ENCODE peak calls at places on chromosome 19, in seven cellular contexts. One of them, this sample, is unnamed. For H3K4me1, the result is how much of the 10 kb centered on the place peaks cover.

GRCh38 chr19:4676955-4677731 is 7.0 kb upstream of the MYDGF start:
- DNase-seq in uterus: no peak
- DNase-seq in BE2C: peak
- DNase-seq in A549: no peak
- DNase-seq in IMR-90: peak
- DNase-seq in MM.1S: no peak
- DNase-seq in stomach: peak
- DNase-seq in this sample: no peak

GRCh38 chr19:7216373-7216902 is 77.8 kb downstream of the INSR start:
- DNase-seq in IMR-90: no peak
- DNase-seq in BE2C: no peak
- DNase-seq in uterus: no peak
- DNase-seq in stomach: no peak
- DNase-seq in A549: no peak
- DNase-seq in MM.1S: no peak
- DNase-seq in this sample: no peak

GRCh38 chr19:4380254-4380727 is 20.1 kb downstream of the SH3GL1 start:
- DNase-seq in MM.1S: no peak
- DNase-seq in IMR-90: no peak
- DNase-seq in stomach: no peak
- DNase-seq in uterus: peak
- DNase-seq in BE2C: no peak
- DNase-seq in A549: no peak
- DNase-seq in this sample: peak

GRCh38 chr19:47232422-47233211 is 1.6 kb upstream of the BBC3 start:
- DNase-seq in uterus: no peak
- DNase-seq in BE2C: no peak
- DNase-seq in MM.1S: no peak
- DNase-seq in stomach: no peak
- DNase-seq in A549: no peak
- DNase-seq in IMR-90: peak
- DNase-seq in this sample: no peak

GRCh38 chr19:7792286-7792685 is 29.2 kb downstream of the CLEC4M start:
- DNase-seq in uterus: no peak
- DNase-seq in IMR-90: peak
- DNase-seq in stomach: no peak
- DNase-seq in BE2C: no peak
- DNase-seq in A549: no peak
- DNase-seq in MM.1S: no peak
- DNase-seq in this sample: no peak

GRCh38 chr19:29687244-29687896 is 22.1 kb downstream of the PLEKHF1 start:
- DNase-seq in A549: no peak
- DNase-seq in BE2C: no peak
- DNase-seq in IMR-90: peak
- DNase-seq in stomach: no peak
- DNase-seq in uterus: peak
- DNase-seq in MM.1S: no peak
- DNase-seq in this sample: no peak

GRCh38 chr19:4369888-4370260 is 26.5 kb downstream of the MPND start:
- DNase-seq in BE2C: peak
- DNase-seq in A549: no peak
- DNase-seq in MM.1S: peak
- DNase-seq in uterus: no peak
- DNase-seq in stomach: peak
- DNase-seq in IMR-90: peak
- DNase-seq in this sample: peak

GRCh38 chr19:30407310-30407709 is 35.1 kb downstream of the ZNF536 start:
- DNase-seq in uterus: no peak
- DNase-seq in BE2C: no peak
- DNase-seq in A549: no peak
- DNase-seq in stomach: no peak
- DNase-seq in MM.1S: no peak
- DNase-seq in IMR-90: no peak
- DNase-seq in this sample: no peak

GRCh38 chr19:23823952-23824389 is 65.3 kb upstream of the ZNF681 start:
- DNase-seq in A549: no peak
- DNase-seq in stomach: no peak
- DNase-seq in IMR-90: no peak
- DNase-seq in MM.1S: peak
- DNase-seq in BE2C: peak
- DNase-seq in uterus: no peak
- DNase-seq in this sample: no peak

GRCh38 chr19:3507371-3508120 is 1.4 kb downstream of the FZR1 start:
- DNase-seq in A549: no peak
- DNase-seq in uterus: no peak
- DNase-seq in BE2C: no peak
- DNase-seq in IMR-90: no peak
- DNase-seq in MM.1S: no peak
- DNase-seq in stomach: peak
- DNase-seq in this sample: peak

GRCh38 chr19:6126335-6126974 is 9.0 kb upstream of the ACSBG2 start:
- DNase-seq in IMR-90: peak
- DNase-seq in MM.1S: peak
- DNase-seq in BE2C: peak
- DNase-seq in A549: peak
- DNase-seq in uterus: no peak
- DNase-seq in stomach: no peak
- DNase-seq in this sample: peak

GRCh38 chr19:9914001-9914314 is 22.4 kb downstream of the OLFM2 start:
- DNase-seq in stomach: no peak
- DNase-seq in IMR-90: no peak
- DNase-seq in uterus: no peak
- DNase-seq in MM.1S: no peak
- DNase-seq in BE2C: no peak
- DNase-seq in A549: peak
- DNase-seq in this sample: no peak

GRCh38 chr19:49475191-49475932 is 1.3 kb downstream of the FLT3LG start:
- DNase-seq in A549: no peak
- DNase-seq in stomach: no peak
- DNase-seq in IMR-90: no peak
- DNase-seq in BE2C: no peak
- DNase-seq in uterus: no peak
- DNase-seq in MM.1S: no peak
- DNase-seq in this sample: no peak

GRCh38 chr19:1261863-1262686 is 7.1 kb upstream of the CIRBP start:
- DNase-seq in stomach: peak
- DNase-seq in BE2C: no peak
- DNase-seq in A549: peak
- DNase-seq in MM.1S: no peak
- DNase-seq in uterus: peak
- DNase-seq in IMR-90: peak
- DNase-seq in this sample: no peak

GRCh38 chr19:4523306-4524110 is 5.2 kb upstream of the PLIN4 start:
- DNase-seq in A549: peak
- DNase-seq in uterus: no peak
- DNase-seq in BE2C: peak
- DNase-seq in stomach: peak
- DNase-seq in MM.1S: peak
- DNase-seq in IMR-90: peak
- DNase-seq in this sample: no peak

DNA sequence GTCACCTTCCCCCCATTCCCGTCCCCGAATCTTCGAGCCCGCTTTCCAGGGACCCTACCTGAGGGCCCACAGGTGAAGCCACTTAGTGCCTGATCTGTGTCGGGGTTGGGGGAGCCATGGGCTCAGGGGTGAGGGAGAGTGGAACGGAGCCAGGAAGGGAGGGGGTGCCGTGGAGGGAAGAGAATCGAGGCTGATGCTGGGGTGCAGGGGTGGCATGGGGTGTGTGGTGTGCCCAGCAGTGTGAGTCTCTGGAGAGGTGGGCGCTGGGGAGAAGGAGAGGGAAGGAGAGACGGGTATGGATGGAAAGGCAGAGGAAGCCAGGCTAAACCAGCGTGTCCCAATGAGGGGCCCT is 1.1 kb upstream of the HPN start:
- DNase-seq in A549: no peak
- DNase-seq in stomach: no peak
- DNase-seq in IMR-90: no peak
- DNase-seq in uterus: no peak
- DNase-seq in BE2C: no peak
- DNase-seq in MM.1S: no peak
- DNase-seq in this sample: no peak
- H3K4me1 ChIP-seq in A549: under half
- H3K4me1 ChIP-seq in stomach: under half
- H3K4me1 ChIP-seq in IMR-90: under half
- H3K4me1 ChIP-seq in uterus: under half
- H3K4me1 ChIP-seq in BE2C: under half
- H3K4me1 ChIP-seq in MM.1S: under half
- H3K4me1 ChIP-seq in this sample: under half

DNA sequence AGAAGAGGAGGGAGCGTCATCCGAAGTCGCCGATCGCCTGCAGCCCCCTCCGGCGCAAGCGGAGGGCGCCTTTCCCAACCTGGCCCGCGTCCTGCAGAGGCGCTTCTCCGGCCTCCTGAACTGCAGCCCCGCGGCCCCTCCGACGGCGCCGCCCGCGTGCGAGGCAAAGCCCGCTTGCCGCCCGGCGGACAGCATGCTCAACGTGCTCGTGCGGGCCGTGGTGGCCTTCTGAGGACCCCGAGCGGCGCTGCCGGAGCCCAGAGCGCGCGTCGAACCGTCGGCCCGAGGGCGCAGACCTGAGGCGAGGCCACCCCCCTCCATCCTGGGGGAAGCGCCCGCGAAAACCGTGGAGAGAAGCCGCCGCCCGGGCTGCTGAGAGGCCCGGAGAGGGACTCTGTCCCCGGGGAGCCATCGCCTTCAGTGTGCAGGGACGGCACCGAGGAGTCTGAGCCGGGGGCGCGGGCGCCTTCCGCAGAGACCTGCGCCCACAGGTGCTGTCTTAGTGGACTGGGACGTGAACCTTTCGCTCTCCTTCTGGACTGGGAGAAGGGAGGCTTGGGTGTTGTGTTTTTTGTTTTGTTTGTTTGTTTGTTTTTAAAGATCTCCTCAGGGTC is 3.5 kb downstream of the IER2 start:
- DNase-seq in IMR-90: no peak
- DNase-seq in MM.1S: no peak
- DNase-seq in uterus: peak
- DNase-seq in stomach: peak
- DNase-seq in BE2C: peak
- DNase-seq in A549: no peak
- DNase-seq in this sample: peak
- H3K4me1 ChIP-seq in IMR-90: under half
- H3K4me1 ChIP-seq in MM.1S: under half
- H3K4me1 ChIP-seq in uterus: under half
- H3K4me1 ChIP-seq in stomach: under half
- H3K4me1 ChIP-seq in BE2C: under half
- H3K4me1 ChIP-seq in A549: under half
- H3K4me1 ChIP-seq in this sample: under half

GRCh38 chr19:42516771-42517170 is 11.5 kb downstream of the CEACAM1 start:
- DNase-seq in stomach: no peak
- DNase-seq in A549: no peak
- DNase-seq in uterus: no peak
- DNase-seq in IMR-90: no peak
- DNase-seq in BE2C: no peak
- DNase-seq in MM.1S: no peak
- DNase-seq in this sample: no peak

GRCh38 chr19:42514449-42514848 is 13.8 kb downstream of the CEACAM1 start:
- DNase-seq in MM.1S: no peak
- DNase-seq in uterus: no peak
- DNase-seq in IMR-90: no peak
- DNase-seq in stomach: no peak
- DNase-seq in BE2C: no peak
- DNase-seq in A549: no peak
- DNase-seq in this sample: no peak

GRCh38 chr19:42512130-42512636 is 16.1 kb downstream of the CEACAM1 start:
- DNase-seq in uterus: no peak
- DNase-seq in IMR-90: no peak
- DNase-seq in MM.1S: peak
- DNase-seq in stomach: no peak
- DNase-seq in A549: no peak
- DNase-seq in BE2C: no peak
- DNase-seq in this sample: no peak

GRCh38 chr19:42512743-42513304 is 15.5 kb downstream of the CEACAM1 start:
- DNase-seq in IMR-90: no peak
- DNase-seq in uterus: no peak
- DNase-seq in A549: no peak
- DNase-seq in BE2C: no peak
- DNase-seq in MM.1S: peak
- DNase-seq in stomach: no peak
- DNase-seq in this sample: no peak

DNA sequence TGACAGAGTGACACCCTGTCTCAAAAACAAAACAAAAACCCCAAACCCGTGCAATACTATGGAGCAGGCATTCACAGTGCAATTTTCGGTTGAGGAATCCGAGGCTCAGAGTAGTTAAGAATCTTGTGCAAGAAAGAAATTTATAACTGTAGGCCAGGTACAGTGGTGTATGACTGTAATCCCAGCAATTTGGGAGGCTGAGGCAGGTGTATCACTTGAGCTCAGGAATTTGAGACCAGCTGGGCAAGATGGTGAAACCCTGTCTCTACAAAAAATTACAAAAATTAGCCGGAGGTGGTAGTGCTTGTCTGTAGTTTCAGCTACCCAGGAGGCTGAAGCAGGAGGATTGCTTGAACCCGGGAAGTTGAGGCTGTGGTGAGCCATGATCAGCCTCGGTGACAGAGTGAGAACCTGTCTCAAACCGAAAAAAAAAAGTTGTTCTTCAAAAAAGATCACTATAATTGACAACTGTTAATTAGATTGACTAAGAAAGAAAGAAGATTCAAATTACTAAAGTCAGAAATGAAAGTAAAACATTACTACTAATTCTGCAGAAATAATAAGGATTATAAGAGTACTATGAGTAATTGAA is 12.9 kb downstream of the CEACAM1 start:
- DNase-seq in BE2C: no peak
- DNase-seq in stomach: no peak
- DNase-seq in A549: no peak
- DNase-seq in uterus: no peak
- DNase-seq in MM.1S: no peak
- DNase-seq in IMR-90: no peak
- DNase-seq in this sample: no peak
- H3K4me1 ChIP-seq in BE2C: under half
- H3K4me1 ChIP-seq in stomach: under half
- H3K4me1 ChIP-seq in A549: under half
- H3K4me1 ChIP-seq in uterus: under half
- H3K4me1 ChIP-seq in MM.1S: under half
- H3K4me1 ChIP-seq in IMR-90: under half
- H3K4me1 ChIP-seq in this sample: under half

GRCh38 chr19:41411682-41412265 is 14.2 kb downstream of the BCKDHA start:
- DNase-seq in uterus: no peak
- DNase-seq in stomach: no peak
- DNase-seq in A549: no peak
- DNase-seq in IMR-90: no peak
- DNase-seq in MM.1S: no peak
- DNase-seq in BE2C: peak
- DNase-seq in this sample: no peak

GRCh38 chr19:41410655-41411054 is 13.0 kb downstream of the BCKDHA start:
- DNase-seq in IMR-90: no peak
- DNase-seq in MM.1S: no peak
- DNase-seq in A549: no peak
- DNase-seq in BE2C: no peak
- DNase-seq in uterus: no peak
- DNase-seq in stomach: no peak
- DNase-seq in this sample: no peak

GRCh38 chr19:41409288-41409687 is 11.7 kb downstream of the BCKDHA start:
- DNase-seq in uterus: no peak
- DNase-seq in MM.1S: peak
- DNase-seq in stomach: peak
- DNase-seq in BE2C: no peak
- DNase-seq in IMR-90: peak
- DNase-seq in A549: peak
- DNase-seq in this sample: no peak

GRCh38 chr19:41412953-41413352 is 14.2 kb downstream of the B3GNT8 start:
- DNase-seq in uterus: no peak
- DNase-seq in IMR-90: no peak
- DNase-seq in MM.1S: no peak
- DNase-seq in BE2C: no peak
- DNase-seq in A549: no peak
- DNase-seq in stomach: no peak
- DNase-seq in this sample: no peak

GRCh38 chr19:41411094-41411493 is 13.5 kb downstream of the BCKDHA start:
- DNase-seq in stomach: no peak
- DNase-seq in IMR-90: no peak
- DNase-seq in MM.1S: no peak
- DNase-seq in BE2C: no peak
- DNase-seq in A549: no peak
- DNase-seq in uterus: no peak
- DNase-seq in this sample: no peak
- H3K4me1 ChIP-seq in stomach: under half
- H3K4me1 ChIP-seq in IMR-90: under half
- H3K4me1 ChIP-seq in MM.1S: under half
- H3K4me1 ChIP-seq in BE2C: under half
- H3K4me1 ChIP-seq in A549: under half
- H3K4me1 ChIP-seq in uterus: under half
- H3K4me1 ChIP-seq in this sample: under half

This sample was measured in naive thymus-derived CD4-positive, alpha-beta T cell.